ENCODE peak calls at places on chromosomes 2 and 18, in ten cellular contexts. One of them, this sample, is unnamed.

GRCh38 chr2:62309465-62310091 is 113.7 kb downstream of the B3GNT2 start:
- DNase-seq in CD8-positive, alpha-beta T cell: no peak
- DNase-seq in SJSA1: no peak
- DNase-seq in fibroblast of mammary gland: no peak
- DNase-seq in Panc1: no peak
- DNase-seq in H7: peak
- DNase-seq in CD8-positive, alpha-beta memory T cell: peak
- DNase-seq in BE2C: peak
- DNase-seq in right cardiac atrium: peak
- DNase-seq in neuronal stem cell: no peak
- DNase-seq in this sample: no peak

GRCh38 chr2:106956416-106956815 is 70.4 kb upstream of the ST6GAL2 start:
- DNase-seq in fibroblast of mammary gland: no peak
- DNase-seq in Panc1: no peak
- DNase-seq in CD8-positive, alpha-beta T cell: no peak
- DNase-seq in neuronal stem cell: no peak
- DNase-seq in right cardiac atrium: no peak
- DNase-seq in CD8-positive, alpha-beta memory T cell: no peak
- DNase-seq in BE2C: peak
- DNase-seq in SJSA1: no peak
- DNase-seq in H7: no peak
- DNase-seq in this sample: no peak

GRCh38 chr2:152465541-152465940 is 130.6 kb downstream of the FMNL2 start:
- DNase-seq in Panc1: no peak
- DNase-seq in neuronal stem cell: no peak
- DNase-seq in fibroblast of mammary gland: peak
- DNase-seq in right cardiac atrium: no peak
- DNase-seq in CD8-positive, alpha-beta memory T cell: no peak
- DNase-seq in SJSA1: no peak
- DNase-seq in CD8-positive, alpha-beta T cell: no peak
- DNase-seq in BE2C: no peak
- DNase-seq in H7: no peak
- DNase-seq in this sample: no peak

GRCh38 chr2:234676109-234676858 is 179.4 kb upstream of the ARL4C start:
- DNase-seq in right cardiac atrium: no peak
- DNase-seq in fibroblast of mammary gland: no peak
- DNase-seq in SJSA1: no peak
- DNase-seq in CD8-positive, alpha-beta T cell: no peak
- DNase-seq in BE2C: no peak
- DNase-seq in neuronal stem cell: no peak
- DNase-seq in CD8-positive, alpha-beta memory T cell: no peak
- DNase-seq in H7: no peak
- DNase-seq in Panc1: no peak
- DNase-seq in this sample: no peak

GRCh38 chr2:19810637-19811036 is 91.1 kb downstream of the TTC32 start:
- DNase-seq in fibroblast of mammary gland: peak
- DNase-seq in SJSA1: peak
- DNase-seq in Panc1: no peak
- DNase-seq in CD8-positive, alpha-beta T cell: no peak
- DNase-seq in H7: no peak
- DNase-seq in neuronal stem cell: no peak
- DNase-seq in CD8-positive, alpha-beta memory T cell: no peak
- DNase-seq in BE2C: peak
- DNase-seq in right cardiac atrium: peak
- DNase-seq in this sample: no peak

GRCh38 chr2:231162036-231162345 is 36.4 kb upstream of the ARMC9 start:
- DNase-seq in neuronal stem cell: no peak
- DNase-seq in Panc1: peak
- DNase-seq in SJSA1: peak
- DNase-seq in right cardiac atrium: no peak
- DNase-seq in CD8-positive, alpha-beta T cell: no peak
- DNase-seq in H7: no peak
- DNase-seq in BE2C: no peak
- DNase-seq in fibroblast of mammary gland: peak
- DNase-seq in CD8-positive, alpha-beta memory T cell: no peak
- DNase-seq in this sample: no peak

GRCh38 chr18:54950221-54950620 is 9.0 kb downstream of the CCDC68 start:
- DNase-seq in SJSA1: no peak
- DNase-seq in fibroblast of mammary gland: no peak
- DNase-seq in CD8-positive, alpha-beta memory T cell: peak
- DNase-seq in neuronal stem cell: no peak
- DNase-seq in H7: no peak
- DNase-seq in CD8-positive, alpha-beta T cell: no peak
- DNase-seq in Panc1: no peak
- DNase-seq in right cardiac atrium: no peak
- DNase-seq in BE2C: no peak
- DNase-seq in this sample: no peak

GRCh38 chr2:189113963-189114362 is 65.6 kb downstream of the COL5A2 start:
- DNase-seq in CD8-positive, alpha-beta memory T cell: no peak
- DNase-seq in neuronal stem cell: no peak
- DNase-seq in right cardiac atrium: no peak
- DNase-seq in fibroblast of mammary gland: peak
- DNase-seq in SJSA1: no peak
- DNase-seq in Panc1: no peak
- DNase-seq in BE2C: no peak
- DNase-seq in H7: no peak
- DNase-seq in CD8-positive, alpha-beta T cell: no peak
- DNase-seq in this sample: no peak

GRCh38 chr2:30193104-30193681 is 38.1 kb upstream of the LBH start:
- DNase-seq in neuronal stem cell: no peak
- DNase-seq in BE2C: no peak
- DNase-seq in fibroblast of mammary gland: peak
- DNase-seq in CD8-positive, alpha-beta memory T cell: no peak
- DNase-seq in Panc1: no peak
- DNase-seq in SJSA1: no peak
- DNase-seq in H7: no peak
- DNase-seq in CD8-positive, alpha-beta T cell: no peak
- DNase-seq in right cardiac atrium: no peak
- DNase-seq in this sample: no peak

GRCh38 chr2:171515672-171516298 is 6.5 kb upstream of the CYBRD1 start:
- DNase-seq in right cardiac atrium: no peak
- DNase-seq in neuronal stem cell: no peak
- DNase-seq in Panc1: no peak
- DNase-seq in SJSA1: peak
- DNase-seq in CD8-positive, alpha-beta memory T cell: no peak
- DNase-seq in H7: no peak
- DNase-seq in fibroblast of mammary gland: peak
- DNase-seq in BE2C: no peak
- DNase-seq in CD8-positive, alpha-beta T cell: no peak
- DNase-seq in this sample: no peak

GRCh38 chr18:22207022-22207758 is 37.8 kb downstream of the GATA6 start:
- DNase-seq in BE2C: no peak
- DNase-seq in Panc1: no peak
- DNase-seq in SJSA1: no peak
- DNase-seq in right cardiac atrium: peak
- DNase-seq in CD8-positive, alpha-beta memory T cell: no peak
- DNase-seq in neuronal stem cell: no peak
- DNase-seq in H7: no peak
- DNase-seq in CD8-positive, alpha-beta T cell: no peak
- DNase-seq in fibroblast of mammary gland: peak
- DNase-seq in this sample: no peak

GRCh38 chr18:13616525-13617035 is 109.8 kb downstream of the FAM210A start:
- DNase-seq in right cardiac atrium: no peak
- DNase-seq in SJSA1: no peak
- DNase-seq in BE2C: no peak
- DNase-seq in CD8-positive, alpha-beta memory T cell: no peak
- DNase-seq in Panc1: no peak
- DNase-seq in neuronal stem cell: no peak
- DNase-seq in fibroblast of mammary gland: no peak
- DNase-seq in CD8-positive, alpha-beta T cell: no peak
- DNase-seq in H7: no peak
- DNase-seq in this sample: no peak

GRCh38 chr2:233450854-233451575 is 96.7 kb downstream of the DGKD start:
- DNase-seq in SJSA1: no peak
- DNase-seq in fibroblast of mammary gland: no peak
- DNase-seq in Panc1: no peak
- DNase-seq in neuronal stem cell: no peak
- DNase-seq in H7: no peak
- DNase-seq in CD8-positive, alpha-beta memory T cell: no peak
- DNase-seq in right cardiac atrium: no peak
- DNase-seq in BE2C: no peak
- DNase-seq in CD8-positive, alpha-beta T cell: no peak
- DNase-seq in this sample: no peak

GRCh38 chr2:157420771-157421323 is 23.0 kb downstream of the CYTIP start:
- DNase-seq in H7: no peak
- DNase-seq in neuronal stem cell: no peak
- DNase-seq in CD8-positive, alpha-beta T cell: no peak
- DNase-seq in SJSA1: no peak
- DNase-seq in Panc1: no peak
- DNase-seq in CD8-positive, alpha-beta memory T cell: no peak
- DNase-seq in right cardiac atrium: no peak
- DNase-seq in fibroblast of mammary gland: peak
- DNase-seq in BE2C: no peak
- DNase-seq in this sample: no peak

GRCh38 chr2:181680055-181680936 is at the start of gene NEUROD1:
- DNase-seq in Panc1: no peak
- DNase-seq in fibroblast of mammary gland: no peak
- DNase-seq in BE2C: peak
- DNase-seq in CD8-positive, alpha-beta memory T cell: no peak
- DNase-seq in CD8-positive, alpha-beta T cell: peak
- DNase-seq in H7: peak
- DNase-seq in SJSA1: no peak
- DNase-seq in right cardiac atrium: no peak
- DNase-seq in neuronal stem cell: no peak
- DNase-seq in this sample: no peak

GRCh38 chr2:203427061-203427460 is 98.9 kb downstream of the ABI2 start:
- DNase-seq in CD8-positive, alpha-beta memory T cell: no peak
- DNase-seq in neuronal stem cell: no peak
- DNase-seq in Panc1: no peak
- DNase-seq in BE2C: no peak
- DNase-seq in SJSA1: no peak
- DNase-seq in CD8-positive, alpha-beta T cell: no peak
- DNase-seq in H7: no peak
- DNase-seq in fibroblast of mammary gland: peak
- DNase-seq in right cardiac atrium: no peak
- DNase-seq in this sample: no peak

GRCh38 chr2:23789012-23789411 is 137.9 kb downstream of the ATAD2B start:
- DNase-seq in SJSA1: no peak
- DNase-seq in Panc1: no peak
- DNase-seq in CD8-positive, alpha-beta memory T cell: no peak
- DNase-seq in CD8-positive, alpha-beta T cell: no peak
- DNase-seq in H7: no peak
- DNase-seq in neuronal stem cell: no peak
- DNase-seq in BE2C: no peak
- DNase-seq in fibroblast of mammary gland: no peak
- DNase-seq in right cardiac atrium: no peak
- DNase-seq in this sample: no peak

GRCh38 chr2:231940795-231941194 is 14.6 kb upstream of the NPPC start:
- DNase-seq in H7: peak
- DNase-seq in Panc1: no peak
- DNase-seq in right cardiac atrium: no peak
- DNase-seq in SJSA1: peak
- DNase-seq in fibroblast of mammary gland: no peak
- DNase-seq in neuronal stem cell: no peak
- DNase-seq in CD8-positive, alpha-beta memory T cell: no peak
- DNase-seq in CD8-positive, alpha-beta T cell: no peak
- DNase-seq in BE2C: no peak
- DNase-seq in this sample: no peak

DNA sequence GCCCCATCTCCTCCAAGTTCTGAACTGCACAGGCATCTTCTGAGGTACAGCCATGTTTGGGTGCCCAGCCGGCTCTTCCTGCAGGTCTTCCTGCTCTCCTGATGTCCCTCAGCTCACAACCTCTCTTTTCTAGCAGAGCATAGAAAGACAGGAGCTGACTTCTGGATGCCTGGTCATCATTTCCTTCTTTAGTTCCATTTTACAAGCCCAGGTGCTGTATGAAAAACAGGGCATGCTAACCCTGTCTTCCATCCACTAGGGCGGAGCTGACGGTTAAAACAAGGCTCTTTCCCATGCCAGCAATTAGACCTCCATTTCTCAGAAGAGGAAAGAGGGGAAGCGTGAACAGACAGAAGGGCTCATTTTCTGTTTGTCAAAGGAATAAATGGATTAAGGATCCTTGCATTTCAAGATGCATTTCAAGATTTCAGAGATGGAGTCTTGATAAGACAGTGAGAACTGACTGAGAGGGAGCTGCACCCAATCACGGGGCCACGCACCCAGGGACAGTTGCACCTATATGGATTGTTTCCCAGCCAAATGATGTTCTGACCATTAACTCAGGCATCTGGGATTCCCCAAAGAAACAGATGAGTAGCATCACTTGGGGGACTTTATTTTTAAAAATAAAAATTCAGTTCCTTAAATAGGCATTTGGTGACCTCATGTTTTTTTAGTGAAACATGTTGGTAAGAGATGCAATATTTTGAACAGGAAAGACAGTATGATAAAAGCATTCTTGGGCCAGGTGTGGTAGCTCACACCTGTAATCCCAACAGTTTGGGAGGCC is 45.8 kb upstream of the EML6 start:
- DNase-seq in CD8-positive, alpha-beta memory T cell: no peak
- DNase-seq in CD8-positive, alpha-beta T cell: no peak
- DNase-seq in right cardiac atrium: no peak
- DNase-seq in Panc1: no peak
- DNase-seq in neuronal stem cell: no peak
- DNase-seq in fibroblast of mammary gland: no peak
- DNase-seq in BE2C: no peak
- DNase-seq in SJSA1: no peak
- DNase-seq in H7: no peak
- DNase-seq in this sample: no peak
- H3K4me3 ChIP-seq in CD8-positive, alpha-beta memory T cell: no peak
- H3K4me3 ChIP-seq in CD8-positive, alpha-beta T cell: no peak
- H3K4me3 ChIP-seq in right cardiac atrium: no peak
- H3K4me3 ChIP-seq in Panc1: no peak
- H3K4me3 ChIP-seq in neuronal stem cell: no peak
- H3K4me3 ChIP-seq in fibroblast of mammary gland: no peak
- H3K4me3 ChIP-seq in BE2C: no peak
- H3K4me3 ChIP-seq in SJSA1: no peak
- H3K4me3 ChIP-seq in H7: no peak
- H3K4me3 ChIP-seq in this sample: no peak

GRCh38 chr18:31100598-31101147 is 1.5 kb downstream of the DSC2 start:
- DNase-seq in CD8-positive, alpha-beta memory T cell: no peak
- DNase-seq in SJSA1: no peak
- DNase-seq in right cardiac atrium: peak
- DNase-seq in BE2C: no peak
- DNase-seq in Panc1: no peak
- DNase-seq in H7: peak
- DNase-seq in CD8-positive, alpha-beta T cell: no peak
- DNase-seq in fibroblast of mammary gland: no peak
- DNase-seq in neuronal stem cell: peak
- DNase-seq in this sample: peak
- H3K4me3 ChIP-seq in CD8-positive, alpha-beta memory T cell: no peak
- H3K4me3 ChIP-seq in SJSA1: peak
- H3K4me3 ChIP-seq in right cardiac atrium: peak
- H3K4me3 ChIP-seq in BE2C: no peak
- H3K4me3 ChIP-seq in Panc1: peak
- H3K4me3 ChIP-seq in H7: peak
- H3K4me3 ChIP-seq in CD8-positive, alpha-beta T cell: no peak
- H3K4me3 ChIP-seq in fibroblast of mammary gland: no peak
- H3K4me3 ChIP-seq in neuronal stem cell: peak
- H3K4me3 ChIP-seq in this sample: peak

GRCh38 chr2:96147593-96148201 is 2.5 kb upstream of the DUSP2 start:
- DNase-seq in neuronal stem cell: no peak
- DNase-seq in Panc1: no peak
- DNase-seq in SJSA1: no peak
- DNase-seq in right cardiac atrium: no peak
- DNase-seq in CD8-positive, alpha-beta T cell: no peak
- DNase-seq in CD8-positive, alpha-beta memory T cell: no peak
- DNase-seq in H7: peak
- DNase-seq in BE2C: no peak
- DNase-seq in fibroblast of mammary gland: no peak
- DNase-seq in this sample: no peak
- H3K4me3 ChIP-seq in neuronal stem cell: no peak
- H3K4me3 ChIP-seq in Panc1: no peak
- H3K4me3 ChIP-seq in SJSA1: no peak
- H3K4me3 ChIP-seq in right cardiac atrium: no peak
- H3K4me3 ChIP-seq in CD8-positive, alpha-beta T cell: peak
- H3K4me3 ChIP-seq in CD8-positive, alpha-beta memory T cell: peak
- H3K4me3 ChIP-seq in H7: no peak
- H3K4me3 ChIP-seq in BE2C: no peak
- H3K4me3 ChIP-seq in fibroblast of mammary gland: no peak
- H3K4me3 ChIP-seq in this sample: no peak

GRCh38 chr2:109156052-109156451 is 27.0 kb downstream of the SH3RF3 start:
- DNase-seq in H7: no peak
- DNase-seq in BE2C: no peak
- DNase-seq in SJSA1: no peak
- DNase-seq in Panc1: no peak
- DNase-seq in CD8-positive, alpha-beta memory T cell: no peak
- DNase-seq in CD8-positive, alpha-beta T cell: no peak
- DNase-seq in right cardiac atrium: no peak
- DNase-seq in neuronal stem cell: no peak
- DNase-seq in fibroblast of mammary gland: no peak
- DNase-seq in this sample: no peak
- H3K4me3 ChIP-seq in H7: no peak
- H3K4me3 ChIP-seq in BE2C: no peak
- H3K4me3 ChIP-seq in SJSA1: no peak
- H3K4me3 ChIP-seq in Panc1: no peak
- H3K4me3 ChIP-seq in CD8-positive, alpha-beta memory T cell: no peak
- H3K4me3 ChIP-seq in CD8-positive, alpha-beta T cell: no peak
- H3K4me3 ChIP-seq in right cardiac atrium: no peak
- H3K4me3 ChIP-seq in neuronal stem cell: no peak
- H3K4me3 ChIP-seq in fibroblast of mammary gland: no peak
- H3K4me3 ChIP-seq in this sample: no peak